ENCODE peak calls at places on chromosomes 4 and X, in five cellular contexts. One of them, this sample, is unnamed.

GRCh38 chrX:71532078-71532752 is 689 bp upstream of the OGT start:
- DNase-seq in GM18507: no peak
- DNase-seq in cardiac fibroblast: no peak
- DNase-seq in GM19239: no peak
- DNase-seq in SHP77: no peak
- DNase-seq in this sample: no peak

GRCh38 chr4:15037923-15038541 is 35.8 kb downstream of the CPEB2 start:
- DNase-seq in GM19239: no peak
- DNase-seq in GM18507: no peak
- DNase-seq in cardiac fibroblast: peak
- DNase-seq in SHP77: no peak
- DNase-seq in this sample: no peak

GRCh38 chrX:151735219-151735618 is 673 bp downstream of the CNGA2 start:
- DNase-seq in cardiac fibroblast: no peak
- DNase-seq in SHP77: no peak
- DNase-seq in GM18507: no peak
- DNase-seq in GM19239: no peak
- DNase-seq in this sample: no peak

GRCh38 chrX:2572740-2573139 is 72.0 kb upstream of the DHRSX start:
- DNase-seq in cardiac fibroblast: peak
- DNase-seq in GM18507: no peak
- DNase-seq in GM19239: no peak
- DNase-seq in SHP77: no peak
- DNase-seq in this sample: no peak

GRCh38 chr4:186017801-186018200 is 51.2 kb upstream of the TLR3 start:
- DNase-seq in SHP77: no peak
- DNase-seq in GM18507: no peak
- DNase-seq in cardiac fibroblast: no peak
- DNase-seq in GM19239: no peak
- DNase-seq in this sample: no peak

GRCh38 chr4:8840816-8841455 is 30.7 kb downstream of the HMX1 start:
- DNase-seq in GM19239: no peak
- DNase-seq in GM18507: no peak
- DNase-seq in cardiac fibroblast: no peak
- DNase-seq in SHP77: no peak
- DNase-seq in this sample: no peak

GRCh38 chrX:136711147-136711546 is 63.2 kb downstream of the CD40LG start:
- DNase-seq in SHP77: no peak
- DNase-seq in cardiac fibroblast: peak
- DNase-seq in GM19239: no peak
- DNase-seq in GM18507: no peak
- DNase-seq in this sample: no peak

GRCh38 chrX:12352922-12353321 is 214.6 kb downstream of the FRMPD4 start:
- DNase-seq in cardiac fibroblast: no peak
- DNase-seq in SHP77: no peak
- DNase-seq in GM19239: no peak
- DNase-seq in GM18507: no peak
- DNase-seq in this sample: no peak

GRCh38 chrX:143466130-143466529 is 51.1 kb downstream of the SPANXN3 start:
- DNase-seq in SHP77: no peak
- DNase-seq in GM19239: no peak
- DNase-seq in cardiac fibroblast: no peak
- DNase-seq in GM18507: no peak
- DNase-seq in this sample: no peak

GRCh38 chr4:81694514-81694913 is 222.8 kb upstream of the RASGEF1B start:
- DNase-seq in SHP77: no peak
- DNase-seq in cardiac fibroblast: no peak
- DNase-seq in GM19239: no peak
- DNase-seq in GM18507: no peak
- DNase-seq in this sample: no peak

GRCh38 chr4:123878976-123879375 is 482.4 kb downstream of the SPRY1 start:
- DNase-seq in GM19239: no peak
- DNase-seq in cardiac fibroblast: no peak
- DNase-seq in GM18507: no peak
- DNase-seq in SHP77: no peak
- DNase-seq in this sample: no peak

GRCh38 chr4:140296335-140296753 is 77.1 kb upstream of the SCOC start:
- DNase-seq in SHP77: no peak
- DNase-seq in GM18507: no peak
- DNase-seq in cardiac fibroblast: peak
- DNase-seq in GM19239: no peak
- DNase-seq in this sample: peak

GRCh38 chrX:12977761-12978204 is 2.9 kb downstream of the TMSB4X start:
- DNase-seq in SHP77: no peak
- DNase-seq in cardiac fibroblast: no peak
- DNase-seq in GM19239: no peak
- DNase-seq in GM18507: no peak
- DNase-seq in this sample: no peak

GRCh38 chr4:148355442-148356123 is 86.6 kb downstream of the NR3C2 start:
- DNase-seq in GM18507: no peak
- DNase-seq in GM19239: no peak
- DNase-seq in cardiac fibroblast: no peak
- DNase-seq in SHP77: no peak
- DNase-seq in this sample: no peak

GRCh38 chr4:97587912-97588311 is 555.4 kb downstream of the STPG2 start:
- DNase-seq in cardiac fibroblast: no peak
- DNase-seq in GM18507: no peak
- DNase-seq in GM19239: no peak
- DNase-seq in SHP77: no peak
- DNase-seq in this sample: no peak

GRCh38 chr4:2860391-2861348 is 17.0 kb downstream of the ADD1 start:
- DNase-seq in GM19239: no peak
- DNase-seq in SHP77: no peak
- DNase-seq in cardiac fibroblast: peak
- DNase-seq in GM18507: no peak
- DNase-seq in this sample: no peak

GRCh38 chrX:153598541-153599191 is at the start of gene CCNQ:
- DNase-seq in cardiac fibroblast: peak
- DNase-seq in GM19239: no peak
- DNase-seq in SHP77: no peak
- DNase-seq in GM18507: no peak
- DNase-seq in this sample: no peak

GRCh38 chrX:48703642-48704481 is 7.3 kb downstream of the SUV39H1 start:
- DNase-seq in GM18507: no peak
- DNase-seq in SHP77: no peak
- DNase-seq in cardiac fibroblast: peak
- DNase-seq in GM19239: no peak
- DNase-seq in this sample: peak

GRCh38 chrX:50327235-50327634 is 122.7 kb downstream of the CCNB3 start:
- DNase-seq in SHP77: no peak
- DNase-seq in GM18507: no peak
- DNase-seq in GM19239: no peak
- DNase-seq in cardiac fibroblast: no peak
- DNase-seq in this sample: no peak

GRCh38 chr4:126825083-126825482 is 807.7 kb upstream of the INTU start:
- DNase-seq in cardiac fibroblast: no peak
- DNase-seq in SHP77: no peak
- DNase-seq in GM18507: no peak
- DNase-seq in GM19239: no peak
- DNase-seq in this sample: no peak

GRCh38 chr4:26181616-26182015 is 139.2 kb upstream of the RBPJ start:
- DNase-seq in GM18507: no peak
- DNase-seq in GM19239: no peak
- DNase-seq in SHP77: no peak
- DNase-seq in cardiac fibroblast: no peak
- DNase-seq in this sample: no peak

GRCh38 chr4:39446842-39447573 is 11.7 kb downstream of the RPL9 start:
- DNase-seq in cardiac fibroblast: peak
- DNase-seq in GM18507: peak
- DNase-seq in SHP77: no peak
- DNase-seq in GM19239: peak
- DNase-seq in this sample: peak

GRCh38 chr4:184457530-184458249 is 16.7 kb downstream of the IRF2 start:
- DNase-seq in GM18507: no peak
- DNase-seq in GM19239: no peak
- DNase-seq in SHP77: no peak
- DNase-seq in cardiac fibroblast: no peak
- DNase-seq in this sample: no peak

GRCh38 chrX:71282514-71283408 is 674 bp upstream of the NONO start:
- DNase-seq in GM18507: peak
- DNase-seq in SHP77: peak
- DNase-seq in cardiac fibroblast: peak
- DNase-seq in GM19239: no peak
- DNase-seq in this sample: no peak

GRCh38 chr4:158817562-158818370 is 48.9 kb downstream of the FNIP2 start:
- DNase-seq in GM18507: no peak
- DNase-seq in cardiac fibroblast: no peak
- DNase-seq in SHP77: no peak
- DNase-seq in GM19239: no peak
- DNase-seq in this sample: peak

GRCh38 chrX:72121381-72121780 is 10.3 kb downstream of the RTL5 start:
- DNase-seq in GM19239: peak
- DNase-seq in SHP77: no peak
- DNase-seq in GM18507: no peak
- DNase-seq in cardiac fibroblast: peak
- DNase-seq in this sample: peak

GRCh38 chrX:36978886-36979285 is 29.3 kb upstream of the FAM47C start:
- DNase-seq in cardiac fibroblast: no peak
- DNase-seq in SHP77: no peak
- DNase-seq in GM19239: no peak
- DNase-seq in GM18507: no peak
- DNase-seq in this sample: no peak

GRCh38 chr4:189285377-189285776 is 655.3 kb upstream of the FRG1 start:
- DNase-seq in GM18507: no peak
- DNase-seq in GM19239: no peak
- DNase-seq in SHP77: no peak
- DNase-seq in cardiac fibroblast: no peak
- DNase-seq in this sample: no peak

GRCh38 chrX:68894142-68894512 is 65.3 kb downstream of the EFNB1 start:
- DNase-seq in GM19239: no peak
- DNase-seq in cardiac fibroblast: no peak
- DNase-seq in SHP77: no peak
- DNase-seq in GM18507: no peak
- DNase-seq in this sample: no peak

GRCh38 chr4:108991929-108992328 is 229.1 kb upstream of the ETNPPL start:
- DNase-seq in GM18507: no peak
- DNase-seq in cardiac fibroblast: peak
- DNase-seq in SHP77: no peak
- DNase-seq in GM19239: no peak
- DNase-seq in this sample: peak